ENCODE peak calls at places on chromosomes 3 and 15, in six cellular contexts. Z, W, Y, D, S and G are unnamed samples.

GRCh38 chr3:53680026-53680425 is 166.2 kb downstream of the CHDH start:
- DNase-seq in Z (no peak), W (no peak), Y (peak; percentile 54), D (no peak), S (no peak), G (no peak)

GRCh38 chr3:192929755-192930491 is 12.3 kb upstream of the MB21D2 start:
- DNase-seq in Z (peak; percentile 68), W (no peak), Y (no peak), D (no peak), S (no peak), G (no peak)

GRCh38 chr15:47663106-47663505 is 54.2 kb upstream of the SEMA6D start:
- DNase-seq in Z (no peak), W (no peak), Y (no peak), D (no peak), S (no peak), G (no peak)

GRCh38 chr3:39140341-39140971 is 12.9 kb downstream of the CSRNP1 start:
- DNase-seq in Z (no peak), W (no peak), Y (no peak), D (no peak), S (no peak), G (no peak)

GRCh38 chr3:100032262-100032661 is 82.0 kb downstream of the FILIP1L start:
- DNase-seq in Z (peak; percentile 93), W (no peak), Y (no peak), D (no peak), S (no peak), G (no peak)

GRCh38 chr3:168058482-168058881 is 37.2 kb downstream of the GOLIM4 start:
- DNase-seq in Z (no peak), W (no peak), Y (no peak), D (no peak), S (no peak), G (no peak)

GRCh38 chr3:184746131-184747120 is 34.6 kb upstream of the MAGEF1 start:
- DNase-seq in Z (no peak), W (no peak), Y (no peak), D (no peak), S (no peak), G (no peak)

GRCh38 chr3:149085828-149086231 is 503 bp downstream of the HLTF start:
- DNase-seq in Z (peak; percentile 28), W (peak; percentile 59), Y (no peak), D (no peak), S (no peak), G (no peak)

GRCh38 chr3:66753670-66754069 is 244.4 kb upstream of the KBTBD8 start:
- DNase-seq in Z (no peak), W (no peak), Y (no peak), D (no peak), S (no peak), G (no peak)

GRCh38 chr3:53357457-53357856 is 10.1 kb upstream of the DCP1A start:
- DNase-seq in Z (no peak), W (no peak), Y (no peak), D (no peak), S (no peak), G (no peak)

GRCh38 chr3:38647217-38647970 is 2.1 kb downstream of the SCN5A start:
- DNase-seq in Z (no peak), W (no peak), Y (no peak), D (no peak), S (no peak), G (no peak)

GRCh38 chr15:29889545-29890329 is 67.5 kb upstream of the TJP1 start:
- DNase-seq in Z (no peak), W (no peak), Y (no peak), D (no peak), S (no peak), G (no peak)

GRCh38 chr15:60590935-60591490 is 112.1 kb upstream of the ICE2 start:
- DNase-seq in Z (peak; percentile 14), W (no peak), Y (peak; percentile 58), D (peak; percentile 47), S (peak; percentile 74), G (peak; percentile 86)

GRCh38 chr3:172280406-172281051 is 167.7 kb downstream of the GHSR start:
- DNase-seq in Z (peak; percentile 65), W (no peak), Y (no peak), D (no peak), S (no peak), G (no peak)

GRCh38 chr15:62989366-62990055 is 53.0 kb upstream of the TPM1 start:
- DNase-seq in Z (no peak), W (no peak), Y (no peak), D (no peak), S (no peak), G (no peak)

GRCh38 chr15:62988701-62989100 is 53.8 kb upstream of the TPM1 start:
- DNase-seq in Z (no peak), W (no peak), Y (no peak), D (no peak), S (no peak), G (no peak)

GRCh38 chr15:62983956-62984355 is 58.6 kb upstream of the TPM1 start:
- DNase-seq in Z (no peak), W (peak; percentile 42), Y (no peak), D (no peak), S (no peak), G (no peak)

GRCh38 chr15:62986948-62987347 is 55.6 kb upstream of the TPM1 start:
- DNase-seq in Z (no peak), W (no peak), Y (no peak), D (no peak), S (no peak), G (no peak)

DNA sequence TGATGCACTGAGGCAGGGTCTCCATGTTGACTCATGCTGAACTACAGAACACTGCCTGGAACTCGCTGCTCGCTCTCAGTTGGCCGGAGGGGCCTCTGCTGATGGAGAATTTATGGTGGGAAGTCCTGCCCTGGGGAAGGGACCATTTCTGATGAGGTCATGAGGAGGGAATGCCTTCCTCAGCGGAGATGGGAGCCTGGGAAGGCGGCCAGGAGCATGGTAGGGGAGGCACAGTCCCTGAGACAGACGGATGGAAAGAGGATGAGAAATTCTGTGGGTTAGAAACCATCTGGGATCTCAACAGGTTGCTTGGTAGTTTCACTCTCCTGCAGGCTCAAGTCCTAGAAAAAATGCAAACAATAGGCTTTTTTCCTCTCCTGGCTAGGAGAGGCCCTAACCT is 56.8 kb upstream of the TPM1 start:
- DNase-seq in Z (peak; percentile 56), W (no peak), Y (no peak), D (no peak), S (no peak), G (no peak)
- H3K27ac ChIP-seq in Z (no peak overlapping the region), W (no peak overlapping the region), Y (no peak overlapping the region), D (no peak overlapping the region), S (no peak overlapping the region), G (no peak overlapping the region)

GRCh38 chr3:46350262-46350565 is 3.7 kb upstream of the CCR2 start:
- DNase-seq in Z (no peak), W (no peak), Y (no peak), D (no peak), S (no peak), G (no peak)

GRCh38 chr3:46351646-46352045 is 2.3 kb upstream of the CCR2 start:
- DNase-seq in Z (no peak), W (no peak), Y (no peak), D (no peak), S (no peak), G (no peak)

GRCh38 chr3:46353090-46353489 is 821 bp upstream of the CCR2 start:
- DNase-seq in Z (no peak), W (no peak), Y (no peak), D (no peak), S (no peak), G (no peak)

GRCh38 chr3:46348811-46349482 is 5.0 kb upstream of the CCR2 start:
- DNase-seq in Z (no peak), W (no peak), Y (no peak), D (no peak), S (no peak), G (no peak)

GRCh38 chr3:46349484-46350261 is 4.2 kb upstream of the CCR2 start:
- DNase-seq in Z (no peak), W (no peak), Y (no peak), D (no peak), S (no peak), G (no peak)
- H3K4me3 ChIP-seq in Z (no peak overlapping the region), W (no peak overlapping the region), Y (no peak overlapping the region), D (no peak overlapping the region), S (no peak overlapping the region), G (no peak overlapping the region)

GRCh38 chr15:25862087-25862468 is 1.0 kb downstream of the ATP10A start:
- DNase-seq in Z (no peak), W (no peak), Y (no peak), D (no peak), S (no peak), G (no peak)

GRCh38 chr15:25864966-25865365 is 1.8 kb upstream of the ATP10A start:
- DNase-seq in Z (no peak), W (no peak), Y (no peak), D (no peak), S (no peak), G (no peak)

GRCh38 chr15:25863067-25863967 is at the start of gene ATP10A:
- DNase-seq in Z (peak; percentile 40), W (no peak), Y (peak; percentile 38), D (peak; percentile 24), S (peak; percentile 73), G (no peak)

GRCh38 chr15:25862469-25863066 is 559 bp downstream of the ATP10A start:
- DNase-seq in Z (no peak), W (no peak), Y (no peak), D (no peak), S (no peak), G (peak; percentile 37)

DNA sequence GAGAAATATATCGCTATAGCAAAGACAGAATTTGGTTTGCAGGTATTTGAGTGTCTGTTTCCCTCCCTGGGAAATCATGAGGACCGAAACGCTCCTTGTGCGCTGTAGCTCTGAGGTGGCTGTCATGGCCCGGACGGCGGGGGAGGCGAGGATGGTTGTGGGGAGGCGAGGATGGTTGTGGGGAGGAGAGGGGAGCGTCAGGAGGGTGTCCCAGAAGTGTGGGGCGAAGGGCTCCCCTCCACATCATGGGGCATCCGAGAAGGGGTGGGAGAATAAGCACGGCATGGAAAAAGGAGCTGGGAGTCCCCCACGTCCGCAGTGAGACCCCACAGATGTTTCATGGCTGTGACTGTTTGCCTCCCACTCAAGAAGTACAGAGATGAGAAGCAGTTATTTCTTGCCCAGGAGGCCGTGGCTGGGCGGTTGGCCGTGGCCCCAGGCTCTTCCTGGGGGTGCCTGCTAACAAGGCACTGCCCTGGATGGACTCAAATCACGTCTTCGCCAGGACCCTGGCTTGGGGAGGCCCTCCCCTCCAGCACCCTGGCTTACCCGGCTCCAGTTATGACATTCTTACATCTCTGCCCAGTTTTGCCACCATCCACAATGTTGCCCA is 947 bp upstream of the ATP10A start:
- DNase-seq in Z (no peak), W (no peak), Y (no peak), D (no peak), S (no peak), G (no peak)
- H3K27me3 ChIP-seq in Z (no peaks in the 10 kb centered on the region), W (no peaks in the 10 kb centered on the region), Y (no peaks in the 10 kb centered on the region), D (peaks cover 32% of the 10 kb centered on the region), S (peaks cover 6% of the 10 kb centered on the region), G (no peaks in the 10 kb centered on the region)

DNA sequence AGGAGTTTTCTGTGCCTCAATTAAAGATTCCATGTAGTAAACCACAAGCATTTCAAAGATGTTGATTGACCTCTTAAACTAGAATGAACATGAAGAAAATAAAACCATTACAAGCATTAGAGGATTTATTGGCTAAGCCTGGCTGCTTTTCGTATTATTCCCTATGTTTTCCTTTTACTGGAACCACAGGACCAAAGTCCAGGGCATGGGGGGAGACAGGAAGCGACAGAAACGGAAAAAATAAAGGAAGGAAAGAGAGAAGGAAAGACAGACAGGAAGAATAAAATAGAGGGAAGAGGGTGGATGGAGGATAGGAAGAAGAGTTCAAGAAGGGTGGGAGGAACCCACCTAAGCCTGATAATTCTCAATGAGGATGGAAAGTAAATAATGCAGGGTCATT is 169.9 kb downstream of the SHQ1 start:
- DNase-seq in Z (no peak), W (no peak), Y (no peak), D (no peak), S (no peak), G (no peak)
- H3K27ac ChIP-seq in Z (no peak overlapping the region), W (no peak overlapping the region), Y (no peak overlapping the region), D (no peak overlapping the region), S (no peak overlapping the region), G (no peak overlapping the region)

GRCh38 chr3:193996205-193996604 is 139.7 kb upstream of the HES1 start:
- DNase-seq in Z (no peak), W (no peak), Y (no peak), D (no peak), S (no peak), G (no peak)
- H3K4me3 ChIP-seq in Z (no peak overlapping the region), W (no peak overlapping the region), Y (no peak overlapping the region), D (no peak overlapping the region), S (no peak overlapping the region), G (no peak overlapping the region)